ENCODE peak calls at places on chromosome 1, in four cellular contexts. Z, C, K and E are unnamed samples. For H3K79me2, the result is how much of the 10 kb centered on the place peaks cover.

GRCh38 chr1:193185861-193186714 is at the start of gene B3GALT2:
- DNase-seq in K (peak), C (peak), Z (peak), E (no peak)

GRCh38 chr1:76055987-76056386 is 18.6 kb upstream of the ST6GALNAC3 start:
- DNase-seq in C (no peak), K (no peak), Z (no peak), E (no peak)

GRCh38 chr1:60103186-60103585 is 29.6 kb upstream of the C1orf87 start:
- DNase-seq in Z (no peak), C (no peak), K (no peak), E (no peak)

GRCh38 chr1:25748531-25749205 is 51.3 kb upstream of the SELENON start:
- DNase-seq in K (no peak), Z (no peak), C (no peak), E (peak)

GRCh38 chr1:203555046-203555445 is 61.1 kb downstream of the OPTC start:
- DNase-seq in K (no peak), Z (no peak), C (peak), E (peak)

GRCh38 chr1:39105841-39106765 is 80.0 kb downstream of the NDUFS5 start:
- DNase-seq in Z (peak), K (peak), C (peak), E (peak)

GRCh38 chr1:182149411-182149965 is 88.0 kb upstream of the ZNF648 start:
- DNase-seq in Z (no peak), K (peak), C (peak), E (peak)

GRCh38 chr1:214427871-214428277 is 123.5 kb downstream of the PTPN14 start:
- DNase-seq in C (peak), K (no peak), Z (no peak), E (no peak)

GRCh38 chr1:91501527-91501859 is 842 bp downstream of the CDC7 start:
- DNase-seq in Z (peak), K (no peak), C (no peak), E (no peak)

GRCh38 chr1:18938008-18938706 is 18.3 kb downstream of the IFFO2 start:
- DNase-seq in Z (no peak), C (no peak), K (no peak), E (peak)

GRCh38 chr1:224357626-224358124 is 996 bp downstream of the CNIH4 start:
- DNase-seq in K (peak), Z (peak), C (peak), E (peak)

GRCh38 chr1:65422241-65423203 is 2.1 kb downstream of the LEPR start:
- DNase-seq in Z (no peak), K (no peak), C (peak), E (peak)

GRCh38 chr1:174726167-174726879 is 273.4 kb upstream of the CACYBP start:
- DNase-seq in C (peak), Z (no peak), K (peak), E (no peak)

GRCh38 chr1:53643881-53644390 is 95.0 kb downstream of the GLIS1 start:
- DNase-seq in K (no peak), C (no peak), Z (no peak), E (no peak)

GRCh38 chr1:198775606-198776005 is 136.8 kb downstream of the PTPRC start:
- DNase-seq in Z (no peak), K (no peak), C (peak), E (no peak)

GRCh38 chr1:89198500-89199072 is at the start of gene GBP4:
- DNase-seq in C (peak), Z (no peak), K (peak), E (no peak)

GRCh38 chr1:12604114-12604874 is 13.7 kb downstream of the DHRS3 start:
- DNase-seq in C (peak), Z (peak), K (peak), E (peak)

GRCh38 chr1:66575739-66576138 is 41.8 kb downstream of the SGIP1 start:
- DNase-seq in C (peak), K (peak), Z (peak), E (peak)

GRCh38 chr1:195097316-195097715 is 1510.9 kb downstream of the KCNT2 start:
- DNase-seq in Z (no peak), K (no peak), C (no peak), E (no peak)

GRCh38 chr1:55904541-55904940 is 674.8 kb downstream of the PLPP3 start:
- DNase-seq in K (no peak), Z (no peak), C (no peak), E (no peak)

GRCh38 chr1:226558293-226558692 is 9.7 kb downstream of the STUM start:
- DNase-seq in Z (no peak), K (no peak), C (no peak), E (no peak)

GRCh38 chr1:210728437-210729149 is 399.9 kb downstream of the HHAT start:
- DNase-seq in K (no peak), Z (no peak), C (no peak), E (no peak)

GRCh38 chr1:117659565-117660264 is 53.9 kb downstream of the TENT5C start:
- DNase-seq in C (no peak), K (no peak), Z (no peak), E (no peak)

GRCh38 chr1:117661027-117661426 is 55.2 kb downstream of the TENT5C start:
- DNase-seq in Z (no peak), C (no peak), K (no peak), E (no peak)

GRCh38 chr1:117658676-117659075 is 52.8 kb downstream of the TENT5C start:
- DNase-seq in C (no peak), Z (no peak), K (no peak), E (no peak)

GRCh38 chr1:117662667-117663066 is 56.8 kb downstream of the TENT5C start:
- DNase-seq in Z (no peak), K (no peak), C (no peak), E (no peak)

GRCh38 chr1:117660266-117660973 is 54.6 kb downstream of the TENT5C start:
- DNase-seq in C (no peak), K (no peak), Z (no peak), E (no peak)
- H3K79me2 ChIP-seq in C (under half), K (under half), Z (under half), E (under half)

DNA sequence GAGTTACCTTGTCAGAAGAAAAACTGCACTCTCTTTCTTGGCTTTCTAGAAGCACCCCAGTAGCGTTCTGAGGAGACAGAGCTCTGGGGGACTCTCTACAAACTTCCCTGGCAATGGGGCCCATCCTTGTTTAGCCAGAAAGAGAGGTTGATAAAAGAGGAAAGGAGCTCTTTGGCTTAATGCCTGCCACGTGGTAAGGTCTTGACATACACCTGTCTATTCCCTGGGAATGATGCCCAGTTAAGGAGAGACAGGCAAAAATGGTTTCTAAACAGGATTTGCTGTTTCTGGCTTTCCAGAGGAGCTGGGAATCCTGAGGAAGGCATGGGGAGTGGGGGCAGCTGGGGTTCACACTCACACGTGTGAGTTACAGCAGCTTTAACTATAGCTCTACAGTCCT is 30.2 kb upstream of the IL20 start:
- DNase-seq in C (no peak), K (no peak), Z (no peak), E (no peak)
- H3K79me2 ChIP-seq in C (under half), K (under half), Z (under half), E (under half)

GRCh38 chr1:42260376-42261078 is 74.5 kb downstream of the FOXJ3 start:
- DNase-seq in C (no peak), K (no peak), Z (no peak), E (peak)

GRCh38 chr1:42259739-42260064 is 75.3 kb downstream of the FOXJ3 start:
- DNase-seq in K (no peak), C (no peak), Z (no peak), E (no peak)

GRCh38 chr1:42258218-42258617 is 76.8 kb downstream of the FOXJ3 start:
- DNase-seq in Z (no peak), K (no peak), C (no peak), E (no peak)

GRCh38 chr1:42263019-42263418 is 72.0 kb downstream of the FOXJ3 start:
- DNase-seq in K (no peak), C (no peak), Z (no peak), E (no peak)

GRCh38 chr1:42259059-42259738 is 75.8 kb downstream of the FOXJ3 start:
- DNase-seq in C (peak), Z (no peak), K (peak), E (peak)
- H3K79me2 ChIP-seq in C (under half), Z (half or more), K (half or more), E (under half)

GRCh38 chr1:31579374-31579773 is 3.1 kb downstream of the TINAGL1 start:
- DNase-seq in Z (peak), K (no peak), C (peak), E (no peak)
- H3K79me2 ChIP-seq in Z (under half), K (under half), C (under half), E (under half)

GRCh38 chr1:150127868-150128267 is 21.8 kb upstream of the PLEKHO1 start:
- DNase-seq in K (no peak), C (no peak), Z (no peak), E (no peak)
- H3K79me2 ChIP-seq in K (under half), C (under half), Z (under half), E (under half)